ENCODE peak calls at places on chromosomes 11 and 22, in four cellular contexts. K is CD8-positive, alpha-beta T cell; Y is PC-9; Q is uterus. X is an unnamed sample.
A peak's percentile ranks its signal among the peaks of the same experiment; 100 is the strongest.

GRCh38 chr11:22798890-22799289 is 30.7 kb downstream of the SVIP start:
- DNase-seq in K (no peak), Y (no peak), Q (no peak), X (no peak)

GRCh38 chr11:46279393-46280099 is 2.1 kb downstream of the CREB3L1 start:
- DNase-seq in K (no peak), Q (peak; percentile 77), Y (no peak), X (no peak)

GRCh38 chr22:21690401-21690801 is 24.6 kb downstream of the PPIL2 start:
- DNase-seq in K (no peak), Q (no peak), Y (no peak), X (no peak)

GRCh38 chr11:8682219-8683114 is at the start of the genes RPL27A and TRIM66:
- DNase-seq in Q (peak; percentile 98), K (peak; percentile 99), Y (peak; percentile 82), X (peak; percentile 96)

GRCh38 chr22:31343235-31344191 is 2.6 kb downstream of the PATZ1 start:
- DNase-seq in Y (peak; percentile 94), K (no peak), Q (no peak), X (peak; percentile 75)

GRCh38 chr11:2132874-2133480 is 6.2 kb downstream of the IGF2 start:
- DNase-seq in K (no peak), Y (no peak), Q (no peak), X (peak; percentile 51)

GRCh38 chr11:132043714-132044113 is 673.3 kb downstream of the NTM start:
- DNase-seq in Y (no peak), K (no peak), Q (no peak), X (no peak)

GRCh38 chr11:87501388-87501787 is 463.7 kb downstream of the TMEM135 start:
- DNase-seq in K (no peak), Y (no peak), Q (no peak), X (no peak)

GRCh38 chr11:13105237-13105844 is 96.2 kb downstream of the RASSF10 start:
- DNase-seq in K (no peak), Y (no peak), Q (peak; percentile 23), X (peak; percentile 28)

GRCh38 chr11:130813638-130814037 is 102.6 kb downstream of the SNX19 start:
- DNase-seq in K (no peak), Q (no peak), Y (no peak), X (no peak)

GRCh38 chr11:65532388-65533064 is 7.6 kb downstream of the SCYL1 start:
- DNase-seq in Q (no peak), Y (no peak), K (no peak), X (no peak)

GRCh38 chr11:66050581-66051231 is 1.5 kb upstream of the SF3B2 start:
- DNase-seq in K (no peak), Y (no peak), Q (no peak), X (no peak)

GRCh38 chr11:68844376-68844775 is 2.7 kb upstream of the CPT1A start:
- DNase-seq in Y (no peak), Q (no peak), K (no peak), X (no peak)

GRCh38 chr11:46414466-46414796 is 22.9 kb upstream of the CHRM4 start:
- DNase-seq in Q (no peak), Y (no peak), K (no peak), X (no peak)

GRCh38 chr22:48606684-48607307 is 1220.9 kb downstream of the BRD1 start:
- DNase-seq in K (no peak), Y (no peak), Q (no peak), X (no peak)

GRCh38 chr11:106495046-106495445 is 417.6 kb downstream of the AASDHPPT start:
- DNase-seq in Y (peak; percentile 62), K (no peak), Q (no peak), X (no peak)

GRCh38 chr11:106497321-106497720 is 419.9 kb downstream of the AASDHPPT start:
- DNase-seq in Q (no peak), Y (no peak), K (no peak), X (no peak)

GRCh38 chr11:111561801-111562325 is 21.3 kb downstream of the LAYN start:
- DNase-seq in K (no peak), Q (no peak), Y (peak; percentile 94), X (no peak)

GRCh38 chr22:45777046-45777851 is 105.6 kb downstream of the ATXN10 start:
- DNase-seq in K (no peak), Q (no peak), Y (peak; percentile 97), X (no peak)

GRCh38 chr11:83051760-83052671 is 19.7 kb downstream of the RAB30 start:
- DNase-seq in Q (no peak), K (no peak), Y (peak; percentile 97), X (peak; percentile 60)

GRCh38 chr22:30863161-30863833 is 105.3 kb downstream of the MORC2 start:
- DNase-seq in K (no peak), Y (no peak), Q (no peak), X (no peak)

GRCh38 chr11:1167256-1167655 is 9.5 kb downstream of the MUC5AC start:
- DNase-seq in K (no peak), Q (no peak), Y (no peak), X (no peak)

GRCh38 chr22:46196268-46196667 is 45.9 kb downstream of the PPARA start:
- DNase-seq in K (no peak), Q (no peak), Y (no peak), X (no peak)

GRCh38 chr22:42334875-42335512 is 64.5 kb upstream of the TCF20 start:
- DNase-seq in K (no peak), Q (no peak), Y (no peak), X (no peak)

GRCh38 chr11:111460340-111460739 is 51.8 kb downstream of the BTG4 start:
- DNase-seq in K (no peak), Q (no peak), Y (no peak), X (no peak)

GRCh38 chr22:47127441-47127871 is 365.0 kb downstream of the TBC1D22A start:
- DNase-seq in Y (no peak), Q (no peak), K (no peak), X (no peak)

GRCh38 chr22:32677876-32678275 is 123.6 kb upstream of the TIMP3 start:
- DNase-seq in K (no peak), Q (no peak), Y (peak; percentile 67), X (no peak)

GRCh38 chr11:73797457-73797856 is 9.8 kb downstream of the MRPL48 start:
- DNase-seq in Q (no peak), K (no peak), Y (no peak), X (no peak)

GRCh38 chr11:76218449-76219206 is 12.3 kb upstream of the WNT11 start:
- DNase-seq in Q (no peak), K (no peak), Y (no peak), X (no peak)

GRCh38 chr11:93543292-93543977 is at the start of gene SMCO4:
- DNase-seq in Q (peak; percentile 79), Y (peak; percentile 68), K (peak; percentile 39), X (peak; percentile 92)

GRCh38 chr11:133830931-133831907 is 14.1 kb downstream of the SPATA19 start:
- DNase-seq in Y (no peak), Q (no peak), K (no peak), X (no peak)

GRCh38 chr11:10486161-10486840 is 31.2 kb downstream of the AMPD3 start:
- DNase-seq in Y (no peak), K (no peak), Q (no peak), X (no peak)

GRCh38 chr11:10489444-10489785 is 34.4 kb downstream of the AMPD3 start:
- DNase-seq in K (no peak), Q (peak; percentile 9), Y (no peak), X (no peak)

GRCh38 chr11:10488581-10489443 is 33.7 kb downstream of the AMPD3 start:
- DNase-seq in K (no peak), Q (no peak), Y (peak; percentile 40), X (no peak)

GRCh38 chr11:10487002-10487647 is 32.1 kb downstream of the AMPD3 start:
- DNase-seq in Q (no peak), K (no peak), Y (no peak), X (no peak)

GRCh38 chr11:10488121-10488580 is 33.1 kb downstream of the AMPD3 start:
- DNase-seq in Q (no peak), K (no peak), Y (peak; percentile 68), X (no peak)
- TF ChIP-seq CTCF in Q (no peak), K (no peak), Y (no peak), X (no peak)

GRCh38 chr11:60842688-60843605 is 1.0 kb downstream of the CCDC86 start:
- DNase-seq in K (no peak), Q (no peak), Y (no peak), X (no peak)

GRCh38 chr11:60844045-60844869 is 2.3 kb downstream of the CCDC86 start:
- DNase-seq in Y (no peak), K (no peak), Q (no peak), X (no peak)

GRCh38 chr11:60847281-60847680 is 5.4 kb downstream of the CCDC86 start:
- DNase-seq in Y (no peak), Q (no peak), K (no peak), X (no peak)

GRCh38 chr11:60845338-60845737 is 3.4 kb downstream of the CCDC86 start:
- DNase-seq in Q (no peak), K (no peak), Y (no peak), X (no peak)

DNA sequence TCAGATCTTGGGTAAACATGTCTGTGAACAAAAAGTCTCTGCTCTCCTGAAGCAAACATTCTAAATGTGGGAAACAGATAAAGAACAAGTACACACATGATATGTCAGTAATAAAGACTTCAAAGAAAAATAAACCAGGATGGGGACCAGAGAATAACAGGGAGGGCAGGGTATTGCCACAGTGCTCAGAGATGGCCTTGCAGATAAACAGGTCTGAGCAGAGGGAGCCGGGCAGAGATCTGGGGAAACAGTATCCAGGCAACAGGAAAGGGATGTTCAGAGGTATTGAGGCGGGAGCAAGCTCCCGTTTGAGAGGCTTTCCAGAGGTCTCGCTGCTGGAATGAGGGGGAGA is 2.9 kb downstream of the CCDC86 start:
- DNase-seq in Y (no peak), K (no peak), Q (no peak), X (no peak)
- H3K4me1 ChIP-seq in Y (peaks cover 18% of the 10 kb centered on the region), K (peaks cover 35% of the 10 kb centered on the region), Q (peaks cover 4% of the 10 kb centered on the region), X (no peaks in the 10 kb centered on the region)

DNA sequence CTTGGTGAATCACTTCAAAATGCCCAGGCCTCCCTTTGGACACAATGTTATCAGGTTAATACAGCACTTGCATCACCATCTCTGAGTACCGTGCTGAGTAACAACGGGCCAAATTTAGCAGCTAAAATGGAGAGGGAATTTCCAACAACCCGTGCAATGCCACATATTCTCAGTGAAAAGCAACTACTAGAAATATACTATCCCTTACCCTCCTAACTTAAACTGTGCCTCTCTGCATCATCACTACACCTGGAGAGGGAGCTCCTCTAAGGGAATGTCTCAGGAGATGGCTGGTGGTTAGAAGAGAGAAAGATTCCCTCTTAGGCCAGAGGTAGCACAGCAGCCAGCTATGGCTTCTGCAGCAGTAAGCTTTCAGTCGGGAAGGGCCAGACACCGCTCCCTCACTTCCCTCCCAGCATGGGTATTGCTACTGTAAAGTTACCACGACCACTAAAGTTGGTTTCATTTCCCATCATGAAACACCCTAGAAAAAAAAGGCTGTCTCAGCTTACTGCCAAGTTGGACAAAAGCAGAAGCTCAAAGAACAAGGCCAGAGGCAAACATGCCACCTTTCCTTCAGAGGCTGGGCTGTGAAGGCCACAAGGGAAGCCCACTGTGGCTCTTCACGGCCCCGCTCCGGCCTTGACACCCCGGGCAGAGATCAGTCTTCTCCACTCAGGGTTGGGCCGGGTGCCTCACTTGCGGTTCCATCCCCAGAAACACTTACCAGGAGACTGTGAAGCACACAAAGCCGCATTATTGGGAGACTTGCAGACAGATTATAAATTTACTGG is 3.9 kb downstream of the MAML2 start:
- DNase-seq in K (no peak), Y (peak; percentile 73), Q (no peak), X (no peak)
- H3K4me3 ChIP-seq in K (peak overlapping the region; percentile 98), Y (peak overlapping the region; percentile 78), Q (peak overlapping the region; percentile 21), X (no peak overlapping the region)

DNA sequence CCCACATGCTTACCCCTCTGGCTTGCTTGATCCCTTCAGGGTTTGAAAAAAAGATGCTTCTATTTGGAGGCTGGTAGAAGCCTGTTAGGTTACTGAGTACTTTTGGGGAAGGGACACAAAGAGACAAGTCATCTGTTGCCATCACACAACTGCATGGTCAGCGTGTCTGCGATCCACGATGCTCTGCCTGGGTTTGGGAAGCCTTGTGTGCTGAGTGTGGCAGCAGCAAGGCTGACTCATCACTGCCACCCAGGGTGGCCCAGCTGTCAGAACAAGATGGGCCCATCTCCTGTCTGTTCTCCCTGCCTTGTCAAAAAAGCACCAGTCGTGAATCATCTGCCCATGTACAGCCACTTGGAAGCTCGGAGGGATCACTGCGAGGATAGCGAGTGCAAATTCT is 26.2 kb downstream of the UBASH3B start:
- DNase-seq in Q (no peak), K (no peak), Y (no peak), X (no peak)
- TF ChIP-seq CTCF in Q (no peak), K (no peak), Y (no peak), X (no peak)